ENCODE peak calls at places on chromosomes 2 and 18, in six cellular contexts. S is PC-3; B is heart left ventricle; I is HCT116; N is CD8-positive, alpha-beta memory T cell; G is cardiac muscle cell. F is an unnamed sample.
A peak's percentile ranks its signal among the peaks of the same experiment; 100 is the strongest.

GRCh38 chr2:23273786-23274185 is 111.2 kb upstream of the KLHL29 start:
- DNase-seq in G (no peak), S (peak; percentile 11), B (no peak), N (no peak), I (no peak), F (no peak)

GRCh38 chr2:63023444-63023843 is 27.2 kb upstream of the OTX1 start:
- DNase-seq in S (peak; percentile 76), N (no peak), G (peak; percentile 49), B (no peak), I (peak; percentile 54), F (no peak)

GRCh38 chr2:136086253-136087016 is 31.5 kb downstream of the CXCR4 start:
- DNase-seq in B (no peak), N (no peak), G (peak; percentile 14), I (no peak), S (no peak), F (no peak)

GRCh38 chr2:222711315-222711940 is 40.0 kb downstream of the MOGAT1 start:
- DNase-seq in B (no peak), N (no peak), I (no peak), G (no peak), S (no peak), F (no peak)

GRCh38 chr18:70333757-70334156 is 44.9 kb downstream of the SOCS6 start:
- DNase-seq in B (no peak), N (no peak), G (no peak), S (peak; percentile 66), I (peak; percentile 32), F (no peak)

GRCh38 chr2:221535824-221536223 is 36.3 kb downstream of the EPHA4 start:
- DNase-seq in B (no peak), S (no peak), G (no peak), N (no peak), I (no peak), F (no peak)

GRCh38 chr18:63881851-63882250 is 5.7 kb upstream of the SERPINB2 start:
- DNase-seq in G (no peak), I (no peak), S (peak; percentile 62), N (no peak), B (no peak), F (no peak)

GRCh38 chr18:2425426-2426317 is 145.6 kb downstream of the METTL4 start:
- DNase-seq in I (no peak), B (no peak), N (no peak), G (no peak), S (peak; percentile 9), F (no peak)

GRCh38 chr2:132760971-132761370 is 91.0 kb upstream of the LYPD1 start:
- DNase-seq in I (no peak), N (no peak), B (no peak), S (no peak), G (no peak), F (no peak)

GRCh38 chr2:73243884-73244570 is 9.9 kb downstream of the CCT7 start:
- DNase-seq in S (peak; percentile 96), N (no peak), I (no peak), B (no peak), G (peak; percentile 14), F (no peak)

GRCh38 chr2:182729710-182730339 is 13.8 kb downstream of the DNAJC10 start:
- DNase-seq in N (no peak), S (no peak), I (no peak), G (no peak), B (no peak), F (no peak)

GRCh38 chr2:182728028-182728427 is 12.0 kb downstream of the DNAJC10 start:
- DNase-seq in S (no peak), G (no peak), I (no peak), N (no peak), B (no peak), F (no peak)

GRCh38 chr2:182730486-182730885 is 14.4 kb downstream of the DNAJC10 start:
- DNase-seq in I (no peak), S (no peak), B (no peak), G (no peak), N (no peak), F (no peak)

DNA sequence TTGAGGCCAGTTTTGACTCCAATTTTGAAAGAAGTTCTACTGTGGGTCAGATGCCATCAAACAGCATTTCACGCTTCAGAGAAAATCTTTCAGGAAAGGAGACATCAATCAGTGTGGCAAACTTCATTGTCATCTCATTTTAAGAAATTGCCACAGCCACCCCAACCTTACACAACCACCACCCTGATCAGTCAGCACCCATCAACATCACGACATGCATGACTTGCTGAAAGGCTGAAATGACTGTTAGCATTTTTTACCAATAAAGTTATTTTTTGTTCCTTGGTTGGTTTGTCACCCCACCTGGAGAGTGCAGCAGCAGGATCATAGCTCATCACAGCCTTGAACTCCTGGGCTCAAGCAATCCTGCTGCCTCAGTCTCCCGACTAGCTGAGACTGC is 10.4 kb downstream of the DNAJC10 start:
- DNase-seq in B (no peak), S (no peak), G (no peak), I (no peak), N (no peak), F (no peak)
- H3K4me1 ChIP-seq in B (no peaks in the 10 kb centered on the region), S (no peaks in the 10 kb centered on the region), G (no peaks in the 10 kb centered on the region), I (no peaks in the 10 kb centered on the region), N (no peaks in the 10 kb centered on the region), F (no peaks in the 10 kb centered on the region)

DNA sequence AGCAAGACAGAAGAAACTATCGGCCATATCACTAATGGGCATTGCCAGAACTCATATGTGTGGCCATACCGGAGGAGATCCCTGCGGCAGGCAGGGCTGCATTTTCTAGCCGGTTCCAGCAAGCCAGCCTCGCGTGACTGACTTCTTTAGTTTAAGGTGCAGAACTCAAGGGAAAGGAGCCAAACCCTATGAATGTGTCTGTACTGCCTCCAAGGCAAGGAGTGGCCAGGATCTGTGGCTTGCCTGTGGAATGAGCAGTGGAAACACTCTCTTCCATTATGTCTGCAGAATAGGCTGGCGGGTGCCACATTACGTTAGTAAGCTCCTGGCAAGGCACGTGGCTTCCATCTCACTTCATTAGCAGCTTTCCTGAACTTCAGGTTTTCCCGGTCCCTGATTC is 137.6 kb downstream of the ATL2 start:
- DNase-seq in B (no peak), S (no peak), I (no peak), N (no peak), G (no peak), F (no peak)
- H3K4me3 ChIP-seq in B (no peak overlapping the region), S (no peak overlapping the region), I (no peak overlapping the region), N (no peak overlapping the region), G (no peak overlapping the region), F (no peak overlapping the region)

DNA sequence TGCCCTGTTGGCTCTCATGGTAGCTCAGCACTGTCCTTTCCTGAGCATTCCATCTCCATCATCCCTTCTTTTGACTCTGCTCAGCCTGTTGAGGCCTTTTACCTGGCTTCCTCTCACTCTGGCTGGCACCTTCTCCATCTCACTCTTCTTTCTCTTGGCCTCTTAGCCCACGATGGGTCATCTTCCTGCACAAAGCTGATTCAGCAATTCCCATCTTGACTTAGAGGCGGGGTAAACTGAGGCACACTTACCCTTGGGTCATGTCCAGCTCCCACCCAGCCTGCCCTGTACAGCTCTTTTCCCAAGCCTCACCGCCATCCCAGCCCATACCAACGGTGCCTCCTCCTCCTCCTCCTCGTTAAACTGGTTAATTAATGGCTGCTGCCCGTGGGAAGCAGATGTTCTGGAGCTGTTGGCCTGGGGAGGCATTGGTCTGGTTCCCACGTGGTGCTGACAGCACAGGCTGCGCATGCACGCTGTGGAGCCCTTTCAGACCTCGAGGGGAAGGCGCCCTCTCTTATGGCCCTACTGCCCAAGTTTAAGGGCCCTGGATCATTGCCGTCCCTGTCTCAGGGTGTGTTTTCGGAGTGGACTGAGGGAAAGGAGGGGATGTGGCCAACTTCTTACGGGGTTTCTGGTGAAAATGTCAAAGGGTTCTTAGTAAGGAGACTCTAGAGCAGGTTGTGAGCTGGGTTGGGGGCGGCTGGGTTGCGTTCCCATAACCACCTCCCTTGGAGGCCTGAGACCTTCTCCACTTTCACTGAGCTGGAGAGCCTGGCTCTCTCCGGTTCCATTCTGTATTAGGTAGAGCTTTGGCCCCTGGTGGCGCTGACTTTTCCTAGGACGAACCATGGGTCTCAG is 10.9 kb downstream of the WNT10A start:
- DNase-seq in N (no peak), B (no peak), G (no peak), I (no peak), S (no peak), F (no peak)
- H3K27me3 ChIP-seq in N (no peaks in the 10 kb centered on the region), B (peaks cover 22% of the 10 kb centered on the region), G (peaks cover 100% of the 10 kb centered on the region), I (no peaks in the 10 kb centered on the region), S (no peaks in the 10 kb centered on the region), F (no peaks in the 10 kb centered on the region)

GRCh38 chr2:34849827-34850226 is 1250.7 kb upstream of the FAM98A start:
- DNase-seq in N (no peak), S (no peak), G (no peak), B (no peak), I (no peak), F (no peak)

GRCh38 chr2:34848132-34848531 is 1249.0 kb upstream of the FAM98A start:
- DNase-seq in I (no peak), B (no peak), G (no peak), S (no peak), N (no peak), F (no peak)

DNA sequence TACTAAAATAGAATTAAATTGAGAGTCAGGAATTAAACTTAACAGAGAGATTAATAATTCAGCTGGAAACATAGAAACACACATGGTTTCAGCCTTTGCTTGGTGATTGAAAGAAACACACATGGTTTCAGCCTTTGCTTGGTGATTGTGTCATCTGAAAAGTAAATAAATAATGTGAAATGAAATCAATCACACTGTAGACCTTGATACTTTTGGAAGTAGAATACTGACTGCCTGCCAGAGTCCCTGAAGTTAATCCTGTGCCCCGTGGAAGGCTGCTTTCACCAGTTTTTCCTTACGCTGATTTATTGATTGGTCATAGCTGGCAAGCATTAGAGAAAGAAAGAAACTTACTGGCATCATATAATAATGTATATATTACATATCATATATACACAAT is 1252.7 kb upstream of the FAM98A start:
- DNase-seq in N (no peak), S (no peak), B (no peak), I (no peak), G (no peak), F (no peak)
- H3K4me1 ChIP-seq in N (no peaks in the 10 kb centered on the region), S (no peaks in the 10 kb centered on the region), B (no peaks in the 10 kb centered on the region), I (no peaks in the 10 kb centered on the region), G (no peaks in the 10 kb centered on the region), F (no peaks in the 10 kb centered on the region)

GRCh38 chr2:217942731-217943335 is 60.0 kb downstream of the TNS1 start:
- DNase-seq in B (peak; percentile 52), G (no peak), S (no peak), N (no peak), I (no peak), F (no peak)
- H3K4me3 ChIP-seq in B (peak overlapping the region; percentile 95), G (peak overlapping the region; percentile 27), S (no peak overlapping the region), N (no peak overlapping the region), I (no peak overlapping the region), F (no peak overlapping the region)

DNA sequence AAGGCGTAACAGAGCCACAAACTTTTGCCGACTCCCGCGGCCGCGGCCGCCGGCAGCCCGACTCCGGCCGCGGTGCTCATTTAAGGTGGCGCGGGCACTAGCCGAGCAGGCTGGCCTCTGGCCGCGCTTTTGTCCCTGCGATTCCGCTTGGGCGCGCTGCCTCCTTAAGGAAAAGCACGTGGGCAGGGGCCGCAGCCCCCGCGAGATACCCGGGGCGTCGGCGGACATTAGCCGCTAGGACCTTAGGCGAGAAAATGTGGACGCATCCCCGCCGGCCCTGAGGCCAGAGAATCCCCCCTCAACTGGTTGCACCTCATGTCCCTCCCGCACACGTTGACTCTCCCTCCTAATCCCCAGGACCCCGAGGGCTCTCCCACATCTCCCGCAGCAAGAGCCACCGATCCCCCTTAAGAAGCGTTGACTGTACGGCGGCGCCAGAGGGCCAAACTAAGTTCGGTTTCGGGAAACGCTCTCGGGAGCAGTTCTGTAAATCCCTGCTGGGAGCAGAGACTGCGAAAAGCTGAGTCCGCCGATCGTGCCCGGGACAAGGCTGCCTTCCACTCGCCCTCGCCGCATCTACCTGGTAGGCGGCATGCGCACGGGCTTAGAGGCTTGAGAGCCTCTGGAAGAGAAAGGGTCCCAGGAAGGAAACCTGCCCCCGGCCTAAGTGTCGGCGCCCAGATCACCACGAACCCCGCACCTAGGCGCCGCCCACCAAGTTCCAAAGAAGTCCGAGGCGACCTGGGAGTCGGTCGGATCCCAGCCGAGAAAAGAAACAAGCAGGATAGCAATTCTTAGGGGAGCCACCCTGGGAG is 1.8 kb upstream of the SATB2 start:
- DNase-seq in N (no peak), B (peak; percentile 95), G (peak; percentile 93), S (peak; percentile 88), I (peak; percentile 93), F (no peak)
- H3K27me3 ChIP-seq in N (peaks cover 62% of the 10 kb centered on the region), B (peaks cover 76% of the 10 kb centered on the region), G (peaks cover 90% of the 10 kb centered on the region), S (no peaks in the 10 kb centered on the region), I (no peaks in the 10 kb centered on the region), F (peaks cover 60% of the 10 kb centered on the region)